ENCODE peak calls at places on chromosome 2, in four cellular contexts. N is tibial nerve, Q is fibroblast of lung, X is brain microvascular endothelial cell. O is an unnamed sample.
A peak's percentile ranks its signal among the peaks of the same experiment; 100 is the strongest.

GRCh38 chr2:211033765-211034164 is 477.4 kb downstream of the CPS1 start:
- DNase-seq in Q (no peak), X (peak; percentile 11), N (no peak), O (no peak)

GRCh38 chr2:226756131-226756530 is 43.5 kb downstream of the IRS1 start:
- DNase-seq in N (no peak), X (peak; percentile 76), Q (peak; percentile 59), O (no peak)

GRCh38 chr2:135797497-135798274 is 39.3 kb downstream of the LCT start:
- DNase-seq in N (peak; percentile 46), X (peak; percentile 77), Q (peak; percentile 72), O (peak; percentile 78)

GRCh38 chr2:192544371-192544955 is 349.7 kb upstream of the TMEFF2 start:
- DNase-seq in Q (peak; percentile 0), X (no peak), N (no peak), O (no peak)

GRCh38 chr2:233965032-233965614 is 48.0 kb downstream of the TRPM8 start:
- DNase-seq in N (no peak), X (no peak), Q (no peak), O (no peak)

GRCh38 chr2:26587966-26588365 is 53.2 kb downstream of the CIB4 start:
- DNase-seq in Q (no peak), X (no peak), N (no peak), O (no peak)

GRCh38 chr2:84297155-84297554 is 161.9 kb downstream of the SUCLG1 start:
- DNase-seq in Q (no peak), N (no peak), X (no peak), O (no peak)

GRCh38 chr2:12987246-12987645 is 270.5 kb downstream of the TRIB2 start:
- DNase-seq in X (no peak), N (no peak), Q (no peak), O (no peak)

GRCh38 chr2:46909771-46910419 is 5.7 kb downstream of the MCFD2 start:
- DNase-seq in X (peak; percentile 89), Q (peak; percentile 61), N (no peak), O (no peak)

GRCh38 chr2:100198461-100199230 is 56.3 kb upstream of the AFF3 start:
- DNase-seq in Q (no peak), N (no peak), X (no peak), O (no peak)

GRCh38 chr2:190713476-190713875 is 64.6 kb downstream of the NAB1 start:
- DNase-seq in Q (no peak), X (no peak), N (no peak), O (no peak)

GRCh38 chr2:29615183-29615582 is 306.2 kb downstream of the ALK start:
- DNase-seq in N (no peak), X (no peak), Q (no peak), O (no peak)

GRCh38 chr2:9145109-9145751 is 61.4 kb upstream of the ASAP2 start:
- DNase-seq in Q (peak; percentile 90), N (no peak), X (no peak), O (no peak)

GRCh38 chr2:228532233-228532632 is 350.7 kb upstream of the SPHKAP start:
- DNase-seq in N (no peak), X (no peak), Q (no peak), O (no peak)

GRCh38 chr2:133887676-133888040 is 319.4 kb upstream of the NCKAP5 start:
- DNase-seq in N (no peak), X (no peak), Q (no peak), O (no peak)

GRCh38 chr2:14745288-14746076 is 113.0 kb downstream of the LRATD1 start:
- DNase-seq in X (no peak), N (peak; percentile 19), Q (no peak), O (no peak)

GRCh38 chr2:239186958-239187357 is 213.9 kb downstream of the HDAC4 start:
- DNase-seq in Q (no peak), X (no peak), N (no peak), O (no peak)

GRCh38 chr2:38850045-38850444 is 25.7 kb downstream of the DHX57 start:
- DNase-seq in Q (no peak), N (no peak), X (no peak), O (no peak)

GRCh38 chr2:162175720-162176119 is 23.7 kb upstream of the GCG start:
- DNase-seq in X (no peak), Q (no peak), N (no peak), O (no peak)

GRCh38 chr2:105055613-105056012 is 17.7 kb downstream of the MRPS9 start:
- DNase-seq in Q (no peak), N (no peak), X (no peak), O (no peak)

GRCh38 chr2:178476477-178476876 is 1.9 kb downstream of the FKBP7 start:
- DNase-seq in Q (no peak), X (no peak), N (no peak), O (no peak)
- H3K4me3 ChIP-seq in Q (no peak overlapping the region), X (peak overlapping the region; percentile 32), N (no peak overlapping the region), O (no peak overlapping the region)

DNA sequence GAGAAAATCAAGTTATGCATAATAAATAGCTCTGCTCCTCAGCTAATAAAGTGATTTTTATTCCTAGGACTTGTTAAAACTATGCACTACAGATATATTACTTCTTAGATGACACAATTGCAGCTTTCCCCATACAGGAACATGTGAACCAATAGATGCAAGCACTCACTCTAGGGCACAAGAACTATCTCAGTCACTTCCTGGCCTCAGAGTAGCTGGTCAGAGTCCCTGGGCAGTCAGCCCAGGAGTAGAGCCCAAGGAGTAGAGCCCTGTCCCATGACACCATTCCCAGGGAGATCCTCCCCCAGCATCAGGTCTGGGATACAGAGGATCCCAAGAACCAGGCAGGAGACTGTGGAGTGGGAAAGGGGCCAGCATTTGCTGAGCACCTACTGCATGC is 2.7 kb downstream of the TNS1 start:
- DNase-seq in X (peak; percentile 29), Q (peak; percentile 86), N (no peak), O (no peak)
- H3K4me3 ChIP-seq in X (no peak overlapping the region), Q (no peak overlapping the region), N (no peak overlapping the region), O (no peak overlapping the region)

GRCh38 chr2:102481931-102482330 is 8.9 kb downstream of the SLC9A4 start:
- DNase-seq in Q (no peak), N (no peak), X (no peak), O (no peak)
- H3K4me3 ChIP-seq in Q (no peak overlapping the region), N (no peak overlapping the region), X (no peak overlapping the region), O (no peak overlapping the region)

DNA sequence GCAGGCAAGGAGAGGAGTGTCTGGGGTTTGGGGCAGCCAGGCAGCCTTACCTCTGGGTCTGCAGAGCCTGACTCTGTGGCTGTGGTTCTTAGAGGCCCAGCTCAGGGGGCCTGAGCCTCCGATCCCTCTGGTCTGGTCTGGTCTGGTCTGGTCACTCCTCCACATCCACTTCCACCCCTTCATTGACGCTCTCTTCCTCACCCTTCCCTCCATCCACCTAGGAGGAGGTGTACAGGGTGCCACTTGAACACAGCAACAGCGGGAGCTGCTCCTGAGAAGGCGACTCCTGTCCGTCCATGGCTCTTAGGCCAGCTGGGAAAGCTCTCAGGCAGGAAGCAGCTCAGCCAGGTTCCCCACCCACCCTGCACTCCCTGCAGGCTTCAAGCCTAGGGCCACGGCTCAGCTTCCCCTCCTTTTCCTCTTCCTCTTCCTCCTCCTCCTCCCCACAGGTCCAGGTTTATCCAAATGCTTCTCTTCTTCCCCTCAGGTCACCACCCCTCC is 16.9 kb downstream of the GPR55 start:
- DNase-seq in Q (peak; percentile 12), X (no peak), N (no peak), O (no peak)
- H3K4me3 ChIP-seq in Q (peak overlapping the region; percentile 3), X (no peak overlapping the region), N (no peak overlapping the region), O (no peak overlapping the region)

GRCh38 chr2:6880200-6880733 is 2.7 kb downstream of the RSAD2 start:
- DNase-seq in N (no peak), X (no peak), Q (no peak), O (no peak)
- H3K4me3 ChIP-seq in N (no peak overlapping the region), X (no peak overlapping the region), Q (no peak overlapping the region), O (peak overlapping the region; percentile 1)

GRCh38 chr2:210004893-210005292 is 2.5 kb downstream of the RPE start:
- DNase-seq in N (no peak), X (no peak), Q (no peak), O (no peak)
- H3K4me3 ChIP-seq in N (no peak overlapping the region), X (no peak overlapping the region), Q (no peak overlapping the region), O (no peak overlapping the region)

GRCh38 chr2:216098687-216099334 is 10.3 kb upstream of the XRCC5 start:
- DNase-seq in X (no peak), Q (no peak), N (no peak), O (no peak)
- H3K4me3 ChIP-seq in X (no peak overlapping the region), Q (no peak overlapping the region), N (no peak overlapping the region), O (no peak overlapping the region)

GRCh38 chr2:85772019-85772745 is 18.4 kb downstream of the ATOH8 start:
- DNase-seq in X (peak; percentile 99), N (peak; percentile 99), Q (peak; percentile 100), O (no peak)
- H3K4me3 ChIP-seq in X (peak overlapping the region; percentile 17), N (peak overlapping the region; percentile 3), Q (no peak overlapping the region), O (no peak overlapping the region)

GRCh38 chr2:16852651-16853050 is 187.0 kb upstream of the CYRIA start:
- DNase-seq in Q (no peak), X (peak; percentile 6), N (no peak), O (no peak)

GRCh38 chr2:16851131-16851530 is 185.5 kb upstream of the CYRIA start:
- DNase-seq in N (no peak), Q (no peak), X (no peak), O (no peak)

GRCh38 chr2:16855183-16855582 is 189.5 kb upstream of the CYRIA start:
- DNase-seq in Q (no peak), N (no peak), X (no peak), O (no peak)

DNA sequence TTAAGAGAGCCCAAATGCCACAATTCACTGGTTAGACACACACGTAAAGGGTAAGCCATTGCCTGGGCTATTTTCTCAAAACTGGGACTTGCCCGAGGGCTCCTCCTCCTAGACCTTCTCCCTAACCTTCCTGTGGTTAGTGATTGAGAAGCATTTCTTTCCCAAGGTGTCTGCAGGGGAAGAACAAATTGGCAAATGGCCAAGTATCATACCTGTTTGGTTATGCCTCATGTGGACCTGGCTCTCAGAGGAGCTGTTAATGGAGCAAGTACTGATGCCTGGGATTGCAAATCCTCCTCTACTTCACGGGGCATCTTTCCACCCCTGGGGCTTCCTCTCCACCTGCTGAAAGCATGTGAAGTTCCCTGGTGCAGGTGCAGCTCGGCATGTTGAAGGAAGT is 187.5 kb upstream of the CYRIA start:
- DNase-seq in X (no peak), Q (no peak), N (no peak), O (no peak)
- H3K4me3 ChIP-seq in X (no peak overlapping the region), Q (no peak overlapping the region), N (no peak overlapping the region), O (no peak overlapping the region)